ENCODE peak calls at places on chromosomes 13 and 19, in four cellular contexts. L, Q, F and Y are unnamed samples.

GRCh38 chr13:29849071-29849541 is 1.3 kb downstream of the UBL3 start:
- DNase-seq in F (no peak), Q (no peak), L (peak; percentile 28), Y (peak; percentile 46)

GRCh38 chr13:44955421-44955820 is 33.9 kb downstream of the NUFIP1 start:
- DNase-seq in L (peak; percentile 92), Q (peak; percentile 21), F (no peak), Y (no peak)

GRCh38 chr13:24293761-24294160 is 15.6 kb upstream of the C1QTNF9 start:
- DNase-seq in Q (no peak), L (no peak), F (no peak), Y (no peak)

GRCh38 chr19:35211545-35212230 is 16.9 kb downstream of the FAM187B start:
- DNase-seq in L (peak; percentile 33), Q (peak; percentile 33), F (peak; percentile 23), Y (no peak)

GRCh38 chr19:49064029-49064629 is 489 bp downstream of the NTF4 start:
- DNase-seq in F (no peak), Q (no peak), L (no peak), Y (peak; percentile 45)

GRCh38 chr13:27401210-27401609 is 23.2 kb upstream of the GTF3A start:
- DNase-seq in Q (peak; percentile 30), F (no peak), L (no peak), Y (no peak)

GRCh38 chr19:10501971-10502523 is 1.1 kb downstream of the KEAP1 start:
- DNase-seq in L (peak; percentile 100), F (peak; percentile 68), Q (peak; percentile 85), Y (peak; percentile 87)

GRCh38 chr19:48053856-48054255 is 10.0 kb upstream of the CABP5 start:
- DNase-seq in Q (no peak), L (no peak), F (no peak), Y (no peak)

GRCh38 chr13:68551701-68552522 is 1321.8 kb upstream of the PCDH9 start:
- DNase-seq in L (no peak), Q (no peak), F (no peak), Y (no peak)

GRCh38 chr13:110716235-110716505 is 2.7 kb downstream of the ING1 start:
- DNase-seq in Q (no peak), F (no peak), L (peak; percentile 60), Y (peak; percentile 52)

GRCh38 chr19:2333807-2334211 is 5.3 kb downstream of the SPPL2B start:
- DNase-seq in L (no peak), Q (no peak), F (no peak), Y (no peak)

GRCh38 chr13:76709851-76710250 is 176.4 kb downstream of the KCTD12 start:
- DNase-seq in Q (no peak), L (no peak), F (no peak), Y (no peak)

GRCh38 chr13:72145383-72145782 is 278.4 kb upstream of the DACH1 start:
- DNase-seq in L (no peak), Q (no peak), F (no peak), Y (no peak)

GRCh38 chr19:37997911-37998344 is 90.9 kb downstream of the SIPA1L3 start:
- DNase-seq in Q (no peak), L (peak; percentile 29), F (no peak), Y (no peak)

GRCh38 chr13:73696713-73697112 is 437.5 kb downstream of the KLF12 start:
- DNase-seq in F (no peak), Q (no peak), L (no peak), Y (no peak)

GRCh38 chr13:102300379-102300778 is 101.5 kb downstream of the FGF14 start:
- DNase-seq in F (no peak), L (no peak), Q (no peak), Y (no peak)

GRCh38 chr19:30070970-30071632 is 129.1 kb downstream of the URI1 start:
- DNase-seq in L (no peak), Q (peak; percentile 55), F (no peak), Y (no peak)

GRCh38 chr13:45604892-45605291 is 10.6 kb downstream of the ERICH6B start:
- DNase-seq in Q (no peak), L (no peak), F (no peak), Y (no peak)

GRCh38 chr13:50831510-50831909 is 12.0 kb downstream of the DLEU7 start:
- DNase-seq in F (no peak), Q (no peak), L (no peak), Y (no peak)

GRCh38 chr13:91802957-91803356 is 404.5 kb downstream of the GPC5 start:
- DNase-seq in Q (no peak), F (no peak), L (no peak), Y (no peak)

GRCh38 chr13:91804724-91805123 is 406.3 kb downstream of the GPC5 start:
- DNase-seq in F (no peak), Q (no peak), L (no peak), Y (no peak)

GRCh38 chr13:91809161-91809560 is 410.7 kb downstream of the GPC5 start:
- DNase-seq in Q (no peak), F (no peak), L (no peak), Y (no peak)

GRCh38 chr13:91805605-91806004 is 407.2 kb downstream of the GPC5 start:
- DNase-seq in F (no peak), Q (no peak), L (no peak), Y (no peak)
- TF ChIP-seq CTCF in F (no peak), Q (peak; percentile 42), L (no peak), Y (no peak)

GRCh38 chr13:98447881-98448641 is 128.8 kb downstream of the STK24 start:
- DNase-seq in L (peak; percentile 57), Q (peak; percentile 58), F (no peak), Y (no peak)
- H3K4me1 ChIP-seq in L (no peaks in the 10 kb centered on the region), Q (peaks cover 63% of the 10 kb centered on the region), F (peaks cover 14% of the 10 kb centered on the region), Y (peaks cover 6% of the 10 kb centered on the region)

GRCh38 chr13:75321084-75321483 is 160.9 kb downstream of the TBC1D4 start:
- DNase-seq in F (no peak), L (no peak), Q (no peak), Y (no peak)

GRCh38 chr13:75329097-75329496 is 152.9 kb downstream of the TBC1D4 start:
- DNase-seq in L (no peak), F (no peak), Q (no peak), Y (no peak)

GRCh38 chr13:75327132-75327505 is 154.8 kb downstream of the TBC1D4 start:
- DNase-seq in L (no peak), Q (no peak), F (no peak), Y (no peak)

GRCh38 chr13:75326173-75327131 is 155.5 kb downstream of the TBC1D4 start:
- DNase-seq in L (no peak), Q (no peak), F (no peak), Y (no peak)

GRCh38 chr13:75324413-75324940 is 157.5 kb downstream of the TBC1D4 start:
- DNase-seq in Q (no peak), F (no peak), L (no peak), Y (no peak)
- H3K4me3 ChIP-seq in Q (no peak overlapping the region), F (no peak overlapping the region), L (no peak overlapping the region), Y (no peak overlapping the region)

GRCh38 chr13:106376411-106377112 is 158.9 kb downstream of the EFNB2 start:
- DNase-seq in L (peak; percentile 10), Q (no peak), F (peak; percentile 61), Y (peak; percentile 66)
- TF ChIP-seq CTCF in L (no peak), Q (no peak), F (peak; percentile 18), Y (no peak)

DNA sequence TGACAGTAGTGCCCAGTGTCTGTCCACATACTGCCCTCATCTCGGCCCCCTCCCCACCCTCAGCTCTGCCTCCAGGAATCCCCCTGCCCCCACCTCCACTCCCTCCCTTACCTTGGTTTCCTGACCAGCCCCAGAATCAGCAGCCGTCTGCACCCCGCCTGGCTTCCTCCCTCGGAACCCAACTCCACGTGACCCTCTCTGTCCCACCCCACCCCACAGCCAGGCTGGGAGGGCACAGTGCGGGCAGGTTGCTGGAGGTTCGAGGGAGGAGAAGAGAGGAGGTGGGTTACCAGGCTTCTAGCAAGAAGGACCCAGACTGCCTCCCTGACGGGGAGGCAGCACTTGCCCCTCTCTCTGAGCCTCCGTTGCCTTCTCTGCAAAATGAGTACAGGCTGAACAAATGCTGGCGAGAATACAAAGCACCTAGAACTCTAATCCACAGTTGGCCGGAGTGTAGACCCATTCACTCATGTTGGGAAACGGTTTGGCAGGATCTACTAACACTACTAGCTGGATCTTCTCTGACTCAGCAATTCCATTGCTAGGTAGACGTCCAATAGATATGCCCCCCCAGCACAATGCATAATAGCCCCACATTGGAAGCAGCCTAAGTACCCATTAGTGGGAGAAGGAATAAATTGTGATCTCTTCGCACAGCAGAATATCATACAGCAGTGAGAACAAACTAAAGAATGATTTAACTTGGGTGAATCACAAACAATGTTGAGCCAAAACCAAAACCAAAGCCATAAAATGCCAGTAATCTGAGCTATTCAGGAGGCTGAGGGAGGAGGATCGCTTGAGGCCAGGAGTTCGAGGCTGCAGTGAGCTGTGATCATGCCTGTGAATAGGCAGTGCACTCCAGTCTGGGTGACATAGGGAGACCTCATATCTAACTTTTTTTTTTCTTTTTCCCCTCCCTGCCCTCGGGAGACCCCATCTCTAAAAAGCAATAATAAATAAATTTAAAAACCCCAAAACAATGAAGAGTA is at the start of gene RASAL3:
- DNase-seq in L (no peak), F (no peak), Q (no peak), Y (no peak)
- H3K4me1 ChIP-seq in L (peaks cover 4% of the 10 kb centered on the region), F (peaks cover 5% of the 10 kb centered on the region), Q (peaks cover 5% of the 10 kb centered on the region), Y (peaks cover 7% of the 10 kb centered on the region)

DNA sequence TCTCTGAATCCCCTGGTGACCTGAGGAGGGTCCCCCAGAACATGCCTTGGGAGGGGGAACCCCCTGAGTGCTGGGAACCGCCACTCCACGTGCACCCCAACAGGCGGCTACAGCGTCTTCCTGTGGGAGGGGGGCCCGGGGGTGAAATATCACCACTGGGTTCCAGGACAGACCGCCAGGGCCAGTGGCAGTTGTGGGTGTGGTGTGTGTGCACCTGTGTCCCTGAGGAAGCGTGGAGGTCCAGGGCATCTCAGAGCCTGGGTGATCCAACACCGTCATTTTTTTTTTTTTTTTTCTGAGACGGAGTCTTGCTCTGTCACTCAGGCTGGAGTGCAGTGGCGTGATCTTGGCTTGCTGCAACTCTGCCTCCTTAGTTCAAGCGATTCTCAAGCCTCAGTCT is 4.2 kb downstream of the ADGRE5 start:
- DNase-seq in Q (no peak), F (no peak), L (no peak), Y (no peak)
- H3K4me3 ChIP-seq in Q (peak overlapping the region; percentile 82), F (no peak overlapping the region), L (no peak overlapping the region), Y (no peak overlapping the region)

GRCh38 chr13:21463424-21463823 is 4.3 kb upstream of the ZDHHC20 start:
- DNase-seq in F (no peak), Q (no peak), L (no peak), Y (no peak)

GRCh38 chr13:21465710-21466160 is 6.6 kb upstream of the ZDHHC20 start:
- DNase-seq in Q (no peak), F (no peak), L (peak; percentile 38), Y (no peak)

GRCh38 chr13:21470785-21471184 is 11.7 kb upstream of the ZDHHC20 start:
- DNase-seq in Q (no peak), F (no peak), L (no peak), Y (no peak)

GRCh38 chr13:21466527-21466926 is 7.4 kb upstream of the ZDHHC20 start:
- DNase-seq in F (no peak), Q (no peak), L (no peak), Y (no peak)
- TF ChIP-seq CTCF in F (no peak), Q (no peak), L (no peak), Y (no peak)

DNA sequence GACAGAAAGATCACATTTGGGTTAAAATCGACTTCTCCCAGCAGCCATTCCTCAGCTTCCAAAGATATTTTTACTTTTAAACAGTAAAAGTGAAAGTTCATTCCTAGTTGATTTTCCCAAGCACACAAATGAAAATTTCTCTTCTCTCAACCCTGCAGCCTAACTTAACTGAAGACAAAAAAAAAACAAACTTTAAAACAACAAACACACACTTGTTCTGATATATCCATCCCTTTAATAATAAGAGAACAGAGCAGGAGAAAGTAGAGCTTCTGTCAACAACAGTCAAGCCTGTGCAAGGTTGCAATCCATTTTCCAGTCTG is 72.9 kb downstream of the STK24 start:
- DNase-seq in Q (no peak), L (no peak), F (no peak), Y (no peak)
- H3K4me1 ChIP-seq in Q (peaks cover 90% of the 10 kb centered on the region), L (peaks cover 72% of the 10 kb centered on the region), F (peaks cover 24% of the 10 kb centered on the region), Y (peaks cover 32% of the 10 kb centered on the region)